ENCODE peak calls at places on chromosomes 6 and 20, in eight cellular contexts. J is PC-3, T is A673, S is GM23338, H is HCT116, O is HepG2, V is fibroblast of lung, R is endothelial cell of umbilical vein. E is an unnamed sample.

GRCh38 chr20:64078934-64079272 is 415 bp downstream of the RGS19 start:
- DNase-seq in J (no peak), T (no peak), S (no peak), H (no peak), O (no peak), V (no peak), R (no peak), E (no peak)

GRCh38 chr20:64079273-64080012 is at the start of gene RGS19:
- DNase-seq in J (peak; percentile 86), T (peak; percentile 71), S (peak; percentile 77), H (no peak), O (peak; percentile 70), V (peak; percentile 67), R (peak; percentile 57), E (no peak)

GRCh38 chr6:31794294-31794865 is 1.2 kb downstream of the VARS1 start:
- DNase-seq in J (peak; percentile 35), T (peak; percentile 78), S (peak; percentile 35), H (no peak), O (no peak), V (peak; percentile 44), R (peak; percentile 35), E (no peak)

GRCh38 chr20:635609-636338 is 17.2 kb downstream of the SRXN1 start:
- DNase-seq in J (peak; percentile 34), T (no peak), S (no peak), H (no peak), O (no peak), V (no peak), R (no peak), E (no peak)

GRCh38 chr6:45448417-45449389 is 71.0 kb upstream of the SUPT3H start:
- DNase-seq in J (no peak), T (no peak), S (no peak), H (no peak), O (no peak), V (peak; percentile 79), R (no peak), E (no peak)

GRCh38 chr20:41034239-41034638 is 5.6 kb downstream of the TOP1 start:
- DNase-seq in J (no peak), T (no peak), S (no peak), H (no peak), O (no peak), V (no peak), R (no peak), E (no peak)

GRCh38 chr6:42819803-42820508 is 38.1 kb downstream of the BICRAL start:
- DNase-seq in J (no peak), T (peak; percentile 40), S (peak; percentile 61), H (no peak), O (peak; percentile 16), V (no peak), R (no peak), E (no peak)

GRCh38 chr6:15515660-15516375 is 147.0 kb downstream of the DTNBP1 start:
- DNase-seq in J (no peak), T (peak; percentile 38), S (no peak), H (no peak), O (no peak), V (no peak), R (no peak), E (no peak)

GRCh38 chr6:170212051-170212756 is 78.7 kb downstream of the DLL1 start:
- DNase-seq in J (no peak), T (no peak), S (no peak), H (no peak), O (no peak), V (no peak), R (no peak), E (no peak)

GRCh38 chr6:137095651-137096238 is 51.0 kb upstream of the IL20RA start:
- DNase-seq in J (no peak), T (no peak), S (no peak), H (no peak), O (no peak), V (no peak), R (no peak), E (no peak)

GRCh38 chr20:3681931-3682820 is at the start of gene ADAM33:
- DNase-seq in J (no peak), T (no peak), S (peak; percentile 66), H (no peak), O (no peak), V (no peak), R (no peak), E (no peak)

GRCh38 chr20:34904202-34904621 is 27.8 kb downstream of the ACSS2 start:
- DNase-seq in J (no peak), T (no peak), S (no peak), H (no peak), O (no peak), V (no peak), R (peak; percentile 9), E (no peak)

DNA sequence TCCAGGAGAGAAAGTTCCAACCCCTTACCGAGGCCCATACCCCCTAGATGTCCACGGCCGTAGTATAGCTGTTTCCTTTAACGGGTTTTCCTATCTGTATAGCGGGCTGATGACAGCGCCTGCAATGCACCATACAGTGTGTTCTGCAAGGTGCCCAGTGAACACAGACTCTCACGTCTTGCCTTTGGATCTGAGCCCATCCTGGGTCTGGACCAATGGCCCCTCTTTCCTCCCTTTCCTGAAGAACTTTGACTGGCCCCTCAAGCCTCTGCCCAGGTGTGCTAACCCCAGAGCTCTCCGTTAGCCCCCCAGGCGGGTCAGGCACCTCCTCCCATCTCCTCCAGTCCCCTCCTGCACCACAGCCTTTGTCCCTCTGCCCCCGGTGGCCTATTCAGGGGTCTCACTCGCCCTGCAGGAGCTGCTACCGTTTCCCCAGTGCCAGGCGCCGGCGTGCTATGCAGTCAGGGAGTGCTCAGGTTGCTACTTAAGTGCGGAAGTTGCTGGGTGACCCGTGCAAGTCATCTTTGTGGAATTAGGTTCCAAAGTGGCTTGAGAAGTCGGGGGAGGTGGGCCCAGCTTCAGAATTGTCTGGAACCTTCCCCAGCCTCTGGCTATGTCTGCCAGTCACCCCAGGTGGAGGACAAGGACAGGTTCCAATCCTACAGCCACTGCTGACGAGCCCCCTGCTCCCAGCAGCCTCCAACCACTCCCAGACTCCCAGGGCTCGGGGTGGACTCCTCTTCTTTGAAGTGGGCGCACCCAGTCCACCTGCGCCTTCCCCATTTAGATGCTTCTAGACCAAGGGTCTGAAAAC is 35.0 kb upstream of the ZBP1 start:
- DNase-seq in J (peak; percentile 10), T (no peak), S (peak; percentile 58), H (no peak), O (no peak), V (peak; percentile 20), R (no peak), E (no peak)
- TF ChIP-seq EZH2 in J (no peak), T (no peak), S (no peak), H (no peak), O (no peak), V (no peak), R (no peak), E (no peak)

DNA sequence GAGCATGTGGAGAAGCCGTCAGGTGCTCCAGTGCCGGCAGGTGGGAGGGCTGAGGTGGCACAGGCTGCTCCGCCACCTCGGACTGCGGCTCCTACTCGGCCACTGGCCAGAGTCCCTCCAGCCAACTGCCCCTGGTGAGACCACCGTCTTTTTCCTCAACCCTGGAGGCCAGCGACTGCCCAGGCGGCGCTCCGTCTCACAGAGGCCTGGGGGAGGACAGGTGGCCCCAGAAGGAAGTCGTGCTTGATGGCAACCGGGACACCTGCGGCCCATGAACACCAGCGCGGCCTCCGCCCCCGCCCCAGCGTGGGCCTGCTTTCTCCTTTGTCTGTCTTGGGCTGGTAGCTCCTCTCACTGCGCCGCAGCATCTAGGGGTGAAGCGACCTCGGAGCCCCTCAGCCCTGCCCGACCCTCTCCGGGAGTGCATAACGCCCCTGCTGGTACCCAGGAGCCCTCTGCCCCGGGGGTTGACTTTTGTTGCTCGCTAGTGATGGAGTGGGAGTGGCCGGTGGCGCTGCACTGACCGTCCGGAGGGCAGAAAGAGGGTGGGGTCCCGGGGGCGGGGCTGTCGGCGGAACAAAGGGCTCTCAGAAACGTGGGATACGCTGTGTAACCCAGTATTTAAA is 706 bp upstream of the TUBB2B start:
- DNase-seq in J (no peak), T (no peak), S (peak; percentile 88), H (no peak), O (no peak), V (no peak), R (no peak), E (no peak)
- TF ChIP-seq EZH2 in J (no peak), T (no peak), S (no peak), H (no peak), O (no peak), V (peak; percentile 97), R (no peak), E (no peak)

DNA sequence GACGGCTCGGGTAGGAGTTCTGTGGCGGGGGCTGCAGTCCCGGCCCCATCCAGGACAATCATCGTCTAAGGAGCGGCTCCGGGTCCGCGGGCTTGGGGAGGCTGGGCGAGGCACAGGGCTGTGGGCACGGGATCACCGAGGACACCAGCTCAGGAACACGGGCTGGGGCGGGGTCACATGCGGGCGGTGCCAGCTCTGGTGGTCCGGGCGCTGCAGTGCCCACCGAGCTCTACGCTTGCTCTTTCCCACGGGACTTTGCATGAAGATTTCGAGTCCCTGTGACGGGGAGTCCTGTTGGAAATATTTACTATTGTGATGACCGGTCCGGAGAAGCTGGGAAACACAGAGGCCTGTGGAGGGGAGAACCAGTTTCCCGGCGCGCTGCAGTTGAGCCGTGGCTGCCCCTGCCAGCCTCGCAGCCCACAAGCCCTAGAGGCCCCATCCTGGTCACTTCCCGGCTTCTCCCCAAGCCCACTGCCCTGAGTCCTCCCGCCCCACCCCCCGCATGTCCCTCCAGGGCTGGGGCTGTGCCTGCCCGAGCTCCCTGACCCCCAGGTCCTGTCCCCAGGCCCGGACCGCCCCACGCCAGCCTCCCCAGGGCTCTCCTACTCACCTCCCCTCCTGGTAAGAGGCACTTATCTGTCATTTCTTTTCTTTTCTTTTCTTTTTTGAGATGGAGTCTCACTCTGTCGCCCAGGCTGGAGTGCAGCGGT is 20.7 kb downstream of the SLC17A9 start:
- DNase-seq in J (no peak), T (no peak), S (no peak), H (no peak), O (no peak), V (no peak), R (no peak), E (no peak)
- TF ChIP-seq EZH2 in J (no peak), T (no peak), S (peak; percentile 35), H (no peak), O (peak; percentile 9), V (peak; percentile 63), R (peak; percentile 58), E (no peak)

DNA sequence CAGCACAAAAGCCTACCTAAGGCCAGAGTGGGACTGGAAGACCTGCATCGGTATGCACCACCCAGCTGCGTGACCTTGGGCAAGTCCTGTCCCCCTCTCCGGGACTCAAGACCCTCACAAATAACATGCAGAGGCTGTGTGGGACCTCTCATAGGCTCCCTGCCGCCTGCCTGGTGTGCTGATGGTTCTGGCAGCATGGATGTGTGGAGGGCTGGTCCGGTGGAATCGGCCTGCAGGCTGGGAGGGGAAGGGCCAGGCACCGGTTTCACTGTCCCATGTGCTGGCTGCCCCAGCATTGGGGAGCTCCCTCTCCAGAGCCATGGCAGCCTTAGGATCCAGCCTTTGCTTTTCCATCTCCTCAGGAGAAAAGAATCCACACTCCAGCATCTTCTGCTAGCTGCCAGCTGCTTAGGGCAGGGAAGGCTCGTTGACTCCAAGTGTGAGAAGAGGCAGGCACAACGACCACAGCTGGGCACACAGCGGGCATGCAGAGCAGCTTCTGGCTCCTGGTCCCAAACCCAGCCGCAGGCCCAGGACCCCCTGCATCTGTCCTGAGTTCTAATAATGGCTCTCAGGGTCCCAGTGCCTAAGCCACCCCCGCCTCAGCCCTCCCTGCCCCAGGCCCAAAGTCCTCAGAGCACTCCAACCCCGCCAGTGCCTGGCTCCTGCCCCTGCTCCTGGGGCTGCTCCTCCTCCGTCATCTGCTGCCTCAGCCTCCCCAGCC is 32.5 kb downstream of the TFEB start:
- DNase-seq in J (no peak), T (no peak), S (no peak), H (no peak), O (no peak), V (no peak), R (no peak), E (no peak)
- TF ChIP-seq EZH2 in J (no peak), T (no peak), S (no peak), H (no peak), O (no peak), V (no peak), R (no peak), E (no peak)